ENCODE peak calls at places on chromosomes 16 and 17, in seven cellular contexts. X is mesenchymal stem cell, Z is H9, H is neuronal stem cell, K is IMR-90, D is H1, T is trophoblast cell. N is an unnamed sample.

GRCh38 chr17:82013341-82013740 is 9.3 kb downstream of the CENPX start:
- DNase-seq in X (no peak), Z (no peak), H (no peak), K (peak), D (no peak), T (no peak), N (no peak)

GRCh38 chr16:66714659-66715307 is 18.2 kb upstream of the CMTM4 start:
- DNase-seq in X (no peak), Z (no peak), H (no peak), K (no peak), D (no peak), T (peak), N (no peak)

GRCh38 chr17:57461082-57461481 is 204.8 kb downstream of the MSI2 start:
- DNase-seq in X (no peak), Z (no peak), H (no peak), K (peak), D (no peak), T (no peak), N (no peak)

GRCh38 chr16:84367750-84368320 is 503 bp upstream of the ATP2C2 start:
- DNase-seq in X (no peak), Z (no peak), H (no peak), K (no peak), D (no peak), T (no peak), N (no peak)

GRCh38 chr16:85733839-85734170 is 17.1 kb downstream of the C16orf74 start:
- DNase-seq in X (peak), Z (peak), H (peak), K (no peak), D (peak), T (no peak), N (peak)

GRCh38 chr16:14462811-14463210 is 167.2 kb downstream of the PARN start:
- DNase-seq in X (no peak), Z (no peak), H (no peak), K (peak), D (no peak), T (no peak), N (peak)

GRCh38 chr16:8905168-8905762 is 23.1 kb downstream of the LITAFD start:
- DNase-seq in X (peak), Z (no peak), H (no peak), K (peak), D (no peak), T (peak), N (peak)

GRCh38 chr16:89691231-89691985 is 4.9 kb downstream of the CDK10 start:
- DNase-seq in X (no peak), Z (no peak), H (no peak), K (no peak), D (no peak), T (no peak), N (no peak)

GRCh38 chr16:49559242-49559641 is 185.6 kb downstream of the C16orf78 start:
- DNase-seq in X (no peak), Z (no peak), H (no peak), K (no peak), D (no peak), T (no peak), N (peak)

GRCh38 chr16:49560018-49560830 is 186.6 kb downstream of the C16orf78 start:
- DNase-seq in X (no peak), Z (no peak), H (no peak), K (no peak), D (no peak), T (no peak), N (peak)

GRCh38 chr16:49558451-49558850 is 184.8 kb downstream of the C16orf78 start:
- DNase-seq in X (no peak), Z (no peak), H (no peak), K (no peak), D (no peak), T (no peak), N (no peak)

GRCh38 chr16:49556252-49557069 is 182.9 kb downstream of the C16orf78 start:
- DNase-seq in X (peak), Z (peak), H (peak), K (peak), D (no peak), T (no peak), N (peak)

DNA sequence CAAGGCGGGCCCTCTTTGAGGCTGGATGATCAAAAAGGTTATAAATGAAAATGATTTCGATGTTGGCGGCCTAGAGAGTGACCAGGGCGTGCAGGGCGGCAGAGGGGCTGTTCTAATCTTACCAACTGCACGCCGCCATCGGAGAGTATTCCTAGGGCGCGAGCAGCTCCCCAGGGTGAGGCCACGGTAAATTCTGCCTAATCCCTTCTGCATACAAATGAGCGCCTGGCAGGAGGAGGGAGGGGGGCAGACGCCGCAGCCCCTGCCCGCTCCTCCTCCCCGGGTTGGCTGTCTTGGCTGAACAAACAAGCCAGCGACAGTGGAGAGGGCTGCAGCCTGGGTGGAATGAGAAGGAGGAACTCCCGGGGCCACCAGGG is 183.5 kb downstream of the C16orf78 start:
- DNase-seq in X (no peak), Z (peak), H (peak), K (no peak), D (peak), T (no peak), N (peak)
- H3K9ac ChIP-seq in X (no peak), Z (no peak), H (no peak), K (no peak), D (no peak), T (no peak), N (peak)

GRCh38 chr16:81647527-81647926 is 131.6 kb upstream of the PLCG2 start:
- DNase-seq in X (peak), Z (peak), H (no peak), K (peak), D (no peak), T (peak), N (peak)
- H3K23ac ChIP-seq in X (no peak), Z (no peak), H (no peak), K (no peak), D (no peak), T (no peak), N (no peak)

DNA sequence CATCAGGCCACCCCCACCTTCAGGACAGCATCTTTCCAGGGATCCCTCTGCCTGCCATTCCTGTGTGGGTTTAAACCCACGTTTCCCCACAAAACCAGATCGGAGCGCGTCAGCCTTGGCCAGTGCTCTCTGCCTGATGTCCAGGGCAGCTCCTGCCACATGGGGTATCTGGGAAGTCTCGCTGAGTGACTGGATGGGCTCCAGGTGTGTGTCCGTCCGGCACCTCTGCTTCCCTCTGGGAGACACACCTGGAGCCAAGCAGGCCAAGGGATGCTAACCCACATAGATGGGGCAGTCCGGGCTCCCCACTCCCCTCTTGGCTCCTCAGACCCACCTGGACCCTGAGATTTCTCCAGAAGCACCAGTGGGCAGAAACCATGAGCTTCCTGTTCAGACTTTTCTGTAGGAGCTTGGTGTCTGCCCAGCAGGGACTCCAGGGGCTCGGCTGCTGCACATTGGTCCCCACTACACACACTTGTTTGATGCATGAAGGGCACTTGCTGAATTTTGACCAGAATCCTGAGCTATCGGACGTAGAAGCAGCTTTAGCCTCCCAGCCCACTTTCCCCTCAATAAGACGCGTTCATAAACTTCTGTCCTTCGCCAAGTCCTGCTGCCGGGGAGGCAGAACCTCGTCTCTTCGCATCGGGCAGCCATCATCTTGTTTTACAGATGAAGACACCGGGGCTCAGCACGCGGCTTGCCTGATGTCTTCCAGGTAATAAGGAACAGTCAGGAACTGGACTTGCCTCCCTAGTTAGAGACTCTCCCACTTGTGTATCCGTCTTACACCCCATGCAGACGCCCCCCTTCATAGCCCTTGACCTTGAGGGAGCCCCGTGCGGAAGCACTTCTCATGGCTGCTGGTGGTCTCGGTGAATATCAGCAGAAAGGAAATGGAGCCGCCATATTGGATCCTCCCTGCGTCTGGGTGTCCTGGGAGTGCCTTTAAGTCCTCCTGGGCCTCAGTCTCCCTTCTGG is 91.6 kb upstream of the ZNF469 start:
- DNase-seq in X (no peak), Z (no peak), H (no peak), K (no peak), D (no peak), T (no peak), N (no peak)
- H3K9ac ChIP-seq in X (no peak), Z (no peak), H (no peak), K (no peak), D (no peak), T (no peak), N (no peak)

GRCh38 chr17:49069585-49070273 is 62.8 kb upstream of the B4GALNT2 start:
- DNase-seq in X (peak), Z (no peak), H (no peak), K (peak), D (no peak), T (no peak), N (no peak)

GRCh38 chr17:49061524-49061943 is 64.3 kb downstream of the IGF2BP1 start:
- DNase-seq in X (peak), Z (no peak), H (no peak), K (peak), D (no peak), T (no peak), N (peak)

GRCh38 chr17:49071106-49071505 is 61.5 kb upstream of the B4GALNT2 start:
- DNase-seq in X (peak), Z (no peak), H (no peak), K (peak), D (no peak), T (no peak), N (no peak)

GRCh38 chr17:49063652-49064051 is 66.5 kb downstream of the IGF2BP1 start:
- DNase-seq in X (no peak), Z (no peak), H (no peak), K (no peak), D (no peak), T (no peak), N (no peak)

DNA sequence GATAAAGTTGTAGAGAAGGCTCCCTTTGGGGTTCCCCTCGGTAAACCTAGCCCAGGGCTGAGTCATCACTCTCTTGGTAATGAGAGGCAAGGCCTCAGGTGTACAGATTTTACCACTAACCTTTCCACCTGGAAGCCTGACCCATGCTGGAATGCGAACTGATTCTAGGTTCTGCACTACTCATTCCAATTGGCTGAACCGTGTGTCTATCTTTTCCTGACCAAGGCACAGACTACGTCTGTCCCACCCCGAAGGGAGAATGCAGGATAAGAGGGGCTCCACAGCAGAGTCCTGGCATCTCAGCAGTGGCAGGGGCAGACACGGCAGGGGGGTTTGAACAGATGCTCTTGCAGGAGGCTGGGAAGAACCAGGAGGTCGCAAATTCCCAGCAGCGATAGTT is 65.4 kb upstream of the B4GALNT2 start:
- DNase-seq in X (no peak), Z (peak), H (no peak), K (no peak), D (no peak), T (no peak), N (peak)
- H3K23ac ChIP-seq in X (no peak), Z (no peak), H (no peak), K (no peak), D (no peak), T (no peak), N (no peak)

GRCh38 chr16:427295-427694 is 1.8 kb downstream of the RAB11FIP3 start:
- DNase-seq in X (no peak), Z (no peak), H (no peak), K (no peak), D (no peak), T (no peak), N (no peak)
- H3K9ac ChIP-seq in X (peak), Z (no peak), H (no peak), K (peak), D (no peak), T (peak), N (peak)